ENCODE peak calls at places on chromosomes 16 and 17, in seven cellular contexts. T is uterus; B is mesendoderm; F is right cardiac atrium; L is psoas muscle; U is right atrium auricular region; Z is naive thymus-derived CD4-positive, alpha-beta T cell. K is an unnamed sample.

GRCh38 chr16:47907109-47907508 is 248.7 kb downstream of the ABCC12 start:
- DNase-seq in T (no peak), B (no peak), F (no peak), L (no peak), U (no peak), Z (no peak), K (no peak)

GRCh38 chr17:10022416-10022815 is 117.3 kb upstream of the RCVRN start:
- DNase-seq in T (no peak), B (no peak), F (peak; percentile 43), L (peak; percentile 35), U (no peak), Z (no peak), K (no peak)

GRCh38 chr17:63988741-63989621 is 9.2 kb upstream of the PRR29 start:
- DNase-seq in T (no peak), B (peak; percentile 64), F (peak; percentile 69), L (peak; percentile 67), U (no peak), Z (no peak), K (peak; percentile 71)

GRCh38 chr17:61201211-61201610 is 198.4 kb upstream of the TBX2 start:
- DNase-seq in T (no peak), B (no peak), F (no peak), L (no peak), U (no peak), Z (no peak), K (no peak)

GRCh38 chr17:81556175-81556691 is 4.1 kb upstream of the FAAP100 start:
- DNase-seq in T (no peak), B (no peak), F (no peak), L (no peak), U (no peak), Z (no peak), K (no peak)

GRCh38 chr16:89322381-89323119 is 105.0 kb downstream of the ZNF778 start:
- DNase-seq in T (peak; percentile 79), B (peak; percentile 95), F (peak; percentile 75), L (peak; percentile 86), U (no peak), Z (no peak), K (peak; percentile 76)

GRCh38 chr17:62627904-62628603 is 584 bp downstream of the MRC2 start:
- DNase-seq in T (peak; percentile 83), B (peak; percentile 53), F (peak; percentile 87), L (peak; percentile 67), U (no peak), Z (no peak), K (no peak)

GRCh38 chr17:81792675-81793615 is 11.0 kb upstream of the GCGR start:
- DNase-seq in T (no peak), B (no peak), F (no peak), L (no peak), U (no peak), Z (no peak), K (no peak)

GRCh38 chr16:21603920-21604319 is 4.5 kb downstream of the METTL9 start:
- DNase-seq in T (no peak), B (no peak), F (no peak), L (no peak), U (no peak), Z (no peak), K (no peak)

GRCh38 chr17:55402374-55402773 is 19.3 kb downstream of the MMD start:
- DNase-seq in T (no peak), B (no peak), F (no peak), L (no peak), U (no peak), Z (no peak), K (no peak)

GRCh38 chr17:45578516-45579455 is 88.3 kb upstream of the PLEKHM1 start:
- DNase-seq in T (no peak), B (no peak), F (no peak), L (no peak), U (no peak), Z (no peak), K (no peak)

GRCh38 chr16:87895641-87896141 is 26.4 kb upstream of the SLC7A5 start:
- DNase-seq in T (no peak), B (no peak), F (no peak), L (no peak), U (no peak), Z (no peak), K (no peak)

GRCh38 chr16:5751216-5751615 is 653.6 kb upstream of the EEF2KMT start:
- DNase-seq in T (no peak), B (no peak), F (no peak), L (no peak), U (no peak), Z (no peak), K (no peak)

GRCh38 chr16:80323808-80324195 is 217.0 kb upstream of the DYNLRB2 start:
- DNase-seq in T (no peak), B (peak; percentile 51), F (no peak), L (no peak), U (no peak), Z (no peak), K (no peak)

GRCh38 chr16:88806491-88807111 is 3.0 kb downstream of the CDT1 start:
- DNase-seq in T (no peak), B (no peak), F (peak; percentile 61), L (no peak), U (no peak), Z (no peak), K (no peak)

GRCh38 chr17:78557598-78558039 is 19.6 kb downstream of the DNAH17 start:
- DNase-seq in T (no peak), B (peak; percentile 32), F (no peak), L (no peak), U (no peak), Z (no peak), K (no peak)

GRCh38 chr17:19940722-19941464 is 36.7 kb downstream of the AKAP10 start:
- DNase-seq in T (no peak), B (peak; percentile 72), F (no peak), L (no peak), U (no peak), Z (no peak), K (no peak)

GRCh38 chr17:10197721-10198508 is 491 bp downstream of the GAS7 start:
- DNase-seq in T (no peak), B (peak; percentile 46), F (peak; percentile 68), L (peak; percentile 19), U (no peak), Z (peak; percentile 8), K (peak; percentile 81)

GRCh38 chr16:54128629-54129230 is 157.9 kb downstream of the IRX3 start:
- DNase-seq in T (no peak), B (no peak), F (no peak), L (no peak), U (no peak), Z (no peak), K (no peak)

DNA sequence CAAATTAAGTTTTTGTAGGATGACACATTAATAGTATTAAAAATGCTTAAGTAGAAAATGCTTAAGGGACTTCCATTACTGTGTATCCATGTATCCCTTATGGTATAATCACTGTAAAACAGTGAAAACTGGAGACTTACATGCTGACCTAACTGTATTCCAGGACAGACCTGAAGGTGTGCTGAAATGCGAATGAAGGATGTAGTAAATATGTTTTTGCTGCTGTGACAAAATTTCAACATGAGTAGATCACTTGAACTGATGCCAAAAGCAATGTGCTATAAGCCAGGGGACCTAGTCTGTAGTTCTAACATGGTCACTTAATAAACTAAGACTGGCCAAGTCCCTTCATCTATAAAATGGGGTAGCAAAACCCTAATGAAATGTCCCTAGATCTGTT is 142.0 kb upstream of the CORO6 start:
- DNase-seq in T (no peak), B (no peak), F (no peak), L (no peak), U (no peak), Z (no peak), K (no peak)
- H3K4me1 ChIP-seq in T (no peaks in the 10 kb centered on the region), B (no peaks in the 10 kb centered on the region), F (no peaks in the 10 kb centered on the region), L (peaks cover 13% of the 10 kb centered on the region), U (peaks cover 6% of the 10 kb centered on the region), Z (peaks cover 9% of the 10 kb centered on the region), K (peaks cover 10% of the 10 kb centered on the region)

GRCh38 chr17:57740225-57740528 is 4.9 kb downstream of the CCDC182 start:
- DNase-seq in T (no peak), B (no peak), F (no peak), L (no peak), U (no peak), Z (no peak), K (no peak)

GRCh38 chr17:57735707-57736106 is 9.4 kb downstream of the CCDC182 start:
- DNase-seq in T (no peak), B (peak; percentile 60), F (no peak), L (no peak), U (no peak), Z (no peak), K (no peak)

GRCh38 chr17:57737450-57737849 is 7.6 kb downstream of the CCDC182 start:
- DNase-seq in T (no peak), B (no peak), F (no peak), L (no peak), U (no peak), Z (no peak), K (no peak)

GRCh38 chr17:57735230-57735629 is 9.9 kb downstream of the CCDC182 start:
- DNase-seq in T (no peak), B (no peak), F (no peak), L (no peak), U (no peak), Z (no peak), K (no peak)

DNA sequence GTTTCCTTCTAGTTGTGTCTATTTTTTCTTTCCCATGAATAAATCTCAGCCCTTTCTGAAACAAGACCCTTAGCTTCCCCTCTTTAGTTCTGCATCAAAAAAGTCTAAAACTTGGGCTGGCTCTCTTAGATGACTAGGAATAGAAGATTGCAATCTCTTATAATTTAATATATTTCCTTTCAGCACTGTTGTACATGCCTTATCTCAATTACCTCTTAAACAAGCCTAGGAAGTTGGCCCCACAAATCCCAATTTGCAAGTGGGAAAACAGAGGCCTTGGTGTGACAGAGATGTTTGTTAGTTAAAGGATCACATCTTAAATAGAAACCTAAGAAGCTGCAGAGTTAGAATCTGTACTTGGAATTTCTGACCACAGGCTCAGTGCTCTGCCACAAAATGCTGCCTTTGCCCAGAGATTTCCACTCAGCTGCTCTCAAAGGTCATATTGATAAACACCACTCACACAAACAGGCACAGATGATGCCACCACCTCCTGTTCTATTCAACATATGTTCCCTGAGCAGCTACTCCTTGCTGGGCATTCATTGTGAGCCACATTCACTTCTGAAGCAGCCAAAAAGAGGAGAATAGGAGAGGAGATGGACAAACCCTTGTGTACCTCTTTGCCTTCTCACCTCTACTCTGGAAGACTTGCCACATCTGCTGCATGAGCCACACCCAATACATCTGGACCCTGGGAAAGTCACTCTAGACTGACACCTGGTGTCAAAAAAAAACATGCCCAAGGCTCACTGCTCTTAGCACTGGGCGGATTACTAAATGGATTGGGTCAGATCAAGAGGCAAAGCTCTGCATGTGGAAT is 5.5 kb downstream of the CCDC182 start:
- DNase-seq in T (no peak), B (peak; percentile 58), F (no peak), L (no peak), U (no peak), Z (no peak), K (no peak)
- H3K4me1 ChIP-seq in T (no peaks in the 10 kb centered on the region), B (no peaks in the 10 kb centered on the region), F (no peaks in the 10 kb centered on the region), L (no peaks in the 10 kb centered on the region), U (no peaks in the 10 kb centered on the region), Z (peaks cover 7% of the 10 kb centered on the region), K (peaks cover 17% of the 10 kb centered on the region)

GRCh38 chr16:66519482-66519881 is 30.4 kb downstream of the TK2 start:
- DNase-seq in T (no peak), B (no peak), F (no peak), L (no peak), U (no peak), Z (no peak), K (no peak)
- H3K4me1 ChIP-seq in T (peaks cover 22% of the 10 kb centered on the region), B (no peaks in the 10 kb centered on the region), F (peaks cover 40% of the 10 kb centered on the region), L (peaks cover 47% of the 10 kb centered on the region), U (peaks cover 87% of the 10 kb centered on the region), Z (peaks cover 85% of the 10 kb centered on the region), K (peaks cover 100% of the 10 kb centered on the region)

DNA sequence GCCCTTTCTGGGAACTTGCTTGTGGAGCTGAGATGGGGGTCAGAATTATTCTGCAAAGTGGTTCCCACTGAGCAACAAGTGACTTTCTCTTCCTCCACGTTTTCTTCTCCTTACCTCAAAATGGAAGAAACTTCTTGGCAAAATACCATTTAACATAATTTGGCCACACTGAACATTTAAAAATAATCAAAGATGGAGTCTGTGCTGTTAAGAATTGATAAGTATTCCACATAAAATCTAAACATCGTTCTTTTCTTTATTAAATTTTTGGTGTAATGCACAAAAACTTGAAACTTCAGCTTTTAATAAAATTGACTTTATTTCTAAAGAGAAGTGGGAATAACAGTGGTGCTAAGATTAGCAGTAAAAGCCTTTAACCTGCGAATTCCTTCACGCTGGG is 164.0 kb downstream of the PRKCA start:
- DNase-seq in T (no peak), B (no peak), F (no peak), L (no peak), U (no peak), Z (no peak), K (no peak)
- H3K4me1 ChIP-seq in T (peaks cover 8% of the 10 kb centered on the region), B (peaks cover 5% of the 10 kb centered on the region), F (peaks cover 2% of the 10 kb centered on the region), L (peaks cover 13% of the 10 kb centered on the region), U (peaks cover 28% of the 10 kb centered on the region), Z (peaks cover 14% of the 10 kb centered on the region), K (peaks cover 86% of the 10 kb centered on the region)

K was measured in spleen.